ENCODE peak calls at places on chromosomes 7 and 10, in five cellular contexts. One of them, this sample, is unnamed.

GRCh38 chr10:14971867-14972448 is 12.8 kb downstream of the MEIG1 start:
- DNase-seq in KG1: no peak
- DNase-seq in head of caudate nucleus: no peak
- DNase-seq in HCT116: no peak
- DNase-seq in stimulated activated CD4-positive, alpha-beta T cell treated with anti-CD3 and anti-CD28 coated beads, Interleukin-12 subunit alpha, Interleukin-12 subunit beta, amount 100 ng/mL, for 4 hours: peak
- DNase-seq in this sample: no peak

GRCh38 chr7:95491634-95492314 is 6.0 kb downstream of the ASB4 start:
- DNase-seq in head of caudate nucleus: no peak
- DNase-seq in stimulated activated CD4-positive, alpha-beta T cell treated with anti-CD3 and anti-CD28 coated beads, Interleukin-12 subunit alpha, Interleukin-12 subunit beta, amount 100 ng/mL, for 4 hours: no peak
- DNase-seq in KG1: no peak
- DNase-seq in HCT116: peak
- DNase-seq in this sample: no peak

GRCh38 chr7:31094271-31094670 is 42.2 kb downstream of the ADCYAP1R1 start:
- DNase-seq in HCT116: no peak
- DNase-seq in stimulated activated CD4-positive, alpha-beta T cell treated with anti-CD3 and anti-CD28 coated beads, Interleukin-12 subunit alpha, Interleukin-12 subunit beta, amount 100 ng/mL, for 4 hours: no peak
- DNase-seq in head of caudate nucleus: no peak
- DNase-seq in KG1: no peak
- DNase-seq in this sample: no peak

GRCh38 chr7:74464931-74465906 is 11.5 kb downstream of the GTF2IRD1 start:
- DNase-seq in stimulated activated CD4-positive, alpha-beta T cell treated with anti-CD3 and anti-CD28 coated beads, Interleukin-12 subunit alpha, Interleukin-12 subunit beta, amount 100 ng/mL, for 4 hours: no peak
- DNase-seq in HCT116: no peak
- DNase-seq in KG1: no peak
- DNase-seq in head of caudate nucleus: no peak
- DNase-seq in this sample: no peak

GRCh38 chr7:40219917-40220316 is 85.1 kb downstream of the SUGCT start:
- DNase-seq in KG1: no peak
- DNase-seq in head of caudate nucleus: no peak
- DNase-seq in HCT116: no peak
- DNase-seq in stimulated activated CD4-positive, alpha-beta T cell treated with anti-CD3 and anti-CD28 coated beads, Interleukin-12 subunit alpha, Interleukin-12 subunit beta, amount 100 ng/mL, for 4 hours: no peak
- DNase-seq in this sample: no peak

GRCh38 chr10:23512355-23513058 is 73.6 kb downstream of the OTUD1 start:
- DNase-seq in HCT116: peak
- DNase-seq in KG1: no peak
- DNase-seq in head of caudate nucleus: no peak
- DNase-seq in stimulated activated CD4-positive, alpha-beta T cell treated with anti-CD3 and anti-CD28 coated beads, Interleukin-12 subunit alpha, Interleukin-12 subunit beta, amount 100 ng/mL, for 4 hours: no peak
- DNase-seq in this sample: peak

GRCh38 chr10:92891885-92892705 is 43.8 kb downstream of the EXOC6 start:
- DNase-seq in stimulated activated CD4-positive, alpha-beta T cell treated with anti-CD3 and anti-CD28 coated beads, Interleukin-12 subunit alpha, Interleukin-12 subunit beta, amount 100 ng/mL, for 4 hours: no peak
- DNase-seq in KG1: no peak
- DNase-seq in HCT116: peak
- DNase-seq in head of caudate nucleus: no peak
- DNase-seq in this sample: peak

GRCh38 chr7:2016021-2016631 is 216.6 kb downstream of the MAD1L1 start:
- DNase-seq in HCT116: no peak
- DNase-seq in stimulated activated CD4-positive, alpha-beta T cell treated with anti-CD3 and anti-CD28 coated beads, Interleukin-12 subunit alpha, Interleukin-12 subunit beta, amount 100 ng/mL, for 4 hours: no peak
- DNase-seq in KG1: no peak
- DNase-seq in head of caudate nucleus: no peak
- DNase-seq in this sample: no peak

GRCh38 chr10:110357252-110357780 is 52.6 kb upstream of the SMNDC1 start:
- DNase-seq in HCT116: peak
- DNase-seq in stimulated activated CD4-positive, alpha-beta T cell treated with anti-CD3 and anti-CD28 coated beads, Interleukin-12 subunit alpha, Interleukin-12 subunit beta, amount 100 ng/mL, for 4 hours: peak
- DNase-seq in KG1: no peak
- DNase-seq in head of caudate nucleus: peak
- DNase-seq in this sample: no peak

GRCh38 chr7:85621286-85621685 is 434.4 kb upstream of the SEMA3D start:
- DNase-seq in HCT116: no peak
- DNase-seq in stimulated activated CD4-positive, alpha-beta T cell treated with anti-CD3 and anti-CD28 coated beads, Interleukin-12 subunit alpha, Interleukin-12 subunit beta, amount 100 ng/mL, for 4 hours: no peak
- DNase-seq in KG1: peak
- DNase-seq in head of caudate nucleus: no peak
- DNase-seq in this sample: no peak

GRCh38 chr10:82856953-82857352 is 982.0 kb downstream of the NRG3 start:
- DNase-seq in HCT116: no peak
- DNase-seq in head of caudate nucleus: no peak
- DNase-seq in stimulated activated CD4-positive, alpha-beta T cell treated with anti-CD3 and anti-CD28 coated beads, Interleukin-12 subunit alpha, Interleukin-12 subunit beta, amount 100 ng/mL, for 4 hours: no peak
- DNase-seq in KG1: no peak
- DNase-seq in this sample: no peak

GRCh38 chr10:90592903-90593302 is 264.9 kb downstream of the HTR7 start:
- DNase-seq in HCT116: peak
- DNase-seq in stimulated activated CD4-positive, alpha-beta T cell treated with anti-CD3 and anti-CD28 coated beads, Interleukin-12 subunit alpha, Interleukin-12 subunit beta, amount 100 ng/mL, for 4 hours: no peak
- DNase-seq in KG1: no peak
- DNase-seq in head of caudate nucleus: peak
- DNase-seq in this sample: peak

GRCh38 chr7:143002106-143002505 is 24.8 kb downstream of the OR9A2 start:
- DNase-seq in head of caudate nucleus: no peak
- DNase-seq in HCT116: peak
- DNase-seq in stimulated activated CD4-positive, alpha-beta T cell treated with anti-CD3 and anti-CD28 coated beads, Interleukin-12 subunit alpha, Interleukin-12 subunit beta, amount 100 ng/mL, for 4 hours: no peak
- DNase-seq in KG1: no peak
- DNase-seq in this sample: peak

GRCh38 chr7:39453743-39454355 is 112.4 kb upstream of the YAE1 start:
- DNase-seq in stimulated activated CD4-positive, alpha-beta T cell treated with anti-CD3 and anti-CD28 coated beads, Interleukin-12 subunit alpha, Interleukin-12 subunit beta, amount 100 ng/mL, for 4 hours: peak
- DNase-seq in head of caudate nucleus: peak
- DNase-seq in HCT116: peak
- DNase-seq in KG1: peak
- DNase-seq in this sample: peak

GRCh38 chr10:69123306-69123746 is 652 bp upstream of the VPS26A start:
- DNase-seq in HCT116: peak
- DNase-seq in KG1: no peak
- DNase-seq in head of caudate nucleus: no peak
- DNase-seq in stimulated activated CD4-positive, alpha-beta T cell treated with anti-CD3 and anti-CD28 coated beads, Interleukin-12 subunit alpha, Interleukin-12 subunit beta, amount 100 ng/mL, for 4 hours: no peak
- DNase-seq in this sample: peak

GRCh38 chr7:143272871-143273270 is 9.6 kb downstream of the GSTK1 start:
- DNase-seq in head of caudate nucleus: no peak
- DNase-seq in KG1: no peak
- DNase-seq in HCT116: no peak
- DNase-seq in stimulated activated CD4-positive, alpha-beta T cell treated with anti-CD3 and anti-CD28 coated beads, Interleukin-12 subunit alpha, Interleukin-12 subunit beta, amount 100 ng/mL, for 4 hours: no peak
- DNase-seq in this sample: no peak

GRCh38 chr7:2003451-2003930 is 229.3 kb downstream of the MAD1L1 start:
- DNase-seq in stimulated activated CD4-positive, alpha-beta T cell treated with anti-CD3 and anti-CD28 coated beads, Interleukin-12 subunit alpha, Interleukin-12 subunit beta, amount 100 ng/mL, for 4 hours: no peak
- DNase-seq in HCT116: no peak
- DNase-seq in head of caudate nucleus: no peak
- DNase-seq in KG1: no peak
- DNase-seq in this sample: no peak

GRCh38 chr7:116172353-116172752 is 38.0 kb upstream of the TES start:
- DNase-seq in stimulated activated CD4-positive, alpha-beta T cell treated with anti-CD3 and anti-CD28 coated beads, Interleukin-12 subunit alpha, Interleukin-12 subunit beta, amount 100 ng/mL, for 4 hours: no peak
- DNase-seq in head of caudate nucleus: no peak
- DNase-seq in HCT116: no peak
- DNase-seq in KG1: no peak
- DNase-seq in this sample: no peak

GRCh38 chr7:50628469-50629084 is 63.4 kb upstream of the DDC start:
- DNase-seq in head of caudate nucleus: no peak
- DNase-seq in HCT116: no peak
- DNase-seq in stimulated activated CD4-positive, alpha-beta T cell treated with anti-CD3 and anti-CD28 coated beads, Interleukin-12 subunit alpha, Interleukin-12 subunit beta, amount 100 ng/mL, for 4 hours: no peak
- DNase-seq in KG1: no peak
- DNase-seq in this sample: no peak

GRCh38 chr7:76054129-76055120 is 6.5 kb downstream of the MDH2 start:
- DNase-seq in stimulated activated CD4-positive, alpha-beta T cell treated with anti-CD3 and anti-CD28 coated beads, Interleukin-12 subunit alpha, Interleukin-12 subunit beta, amount 100 ng/mL, for 4 hours: no peak
- DNase-seq in KG1: no peak
- DNase-seq in HCT116: no peak
- DNase-seq in head of caudate nucleus: peak
- DNase-seq in this sample: no peak

This sample was measured in COLO829.